ENCODE peak calls at places on chromosomes 3 and 15, in eight cellular contexts. One of them, this sample, is unnamed.

GRCh38 chr3:58048301-58048700 is 40.1 kb downstream of the FLNB start:
- DNase-seq in IMR-90: no peak
- DNase-seq in transverse colon: no peak
- DNase-seq in ovary: no peak
- DNase-seq in heart left ventricle: no peak
- DNase-seq in NB4: no peak
- DNase-seq in endothelial cell of umbilical vein: peak
- DNase-seq in GM12891: no peak
- DNase-seq in this sample: no peak

GRCh38 chr15:51398676-51399075 is 57.2 kb downstream of the GLDN start:
- DNase-seq in GM12891: no peak
- DNase-seq in ovary: no peak
- DNase-seq in transverse colon: no peak
- DNase-seq in NB4: no peak
- DNase-seq in IMR-90: no peak
- DNase-seq in heart left ventricle: no peak
- DNase-seq in endothelial cell of umbilical vein: no peak
- DNase-seq in this sample: no peak

GRCh38 chr3:42709621-42710020 is 7.0 kb upstream of the HHATL start:
- DNase-seq in GM12891: no peak
- DNase-seq in NB4: no peak
- DNase-seq in IMR-90: no peak
- DNase-seq in endothelial cell of umbilical vein: no peak
- DNase-seq in transverse colon: no peak
- DNase-seq in ovary: peak
- DNase-seq in heart left ventricle: peak
- DNase-seq in this sample: no peak

GRCh38 chr15:55277116-55277564 is 12.5 kb downstream of the RAB27A start:
- DNase-seq in ovary: no peak
- DNase-seq in endothelial cell of umbilical vein: no peak
- DNase-seq in transverse colon: peak
- DNase-seq in GM12891: no peak
- DNase-seq in IMR-90: peak
- DNase-seq in heart left ventricle: no peak
- DNase-seq in NB4: peak
- DNase-seq in this sample: no peak

GRCh38 chr15:23039151-23039916 is at the start of gene TUBGCP5:
- DNase-seq in ovary: peak
- DNase-seq in heart left ventricle: peak
- DNase-seq in GM12891: peak
- DNase-seq in NB4: peak
- DNase-seq in transverse colon: peak
- DNase-seq in IMR-90: peak
- DNase-seq in endothelial cell of umbilical vein: peak
- DNase-seq in this sample: peak

GRCh38 chr3:53045107-53045783 is 628 bp downstream of the SFMBT1 start:
- DNase-seq in GM12891: peak
- DNase-seq in transverse colon: peak
- DNase-seq in endothelial cell of umbilical vein: no peak
- DNase-seq in IMR-90: peak
- DNase-seq in ovary: peak
- DNase-seq in NB4: peak
- DNase-seq in heart left ventricle: peak
- DNase-seq in this sample: peak

GRCh38 chr15:31374489-31374888 is 47.9 kb downstream of the KLF13 start:
- DNase-seq in NB4: no peak
- DNase-seq in IMR-90: no peak
- DNase-seq in heart left ventricle: no peak
- DNase-seq in endothelial cell of umbilical vein: no peak
- DNase-seq in ovary: no peak
- DNase-seq in GM12891: no peak
- DNase-seq in transverse colon: peak
- DNase-seq in this sample: no peak

GRCh38 chr3:172447611-172448579 is at the start of gene GHSR:
- DNase-seq in IMR-90: no peak
- DNase-seq in GM12891: peak
- DNase-seq in heart left ventricle: no peak
- DNase-seq in transverse colon: no peak
- DNase-seq in NB4: no peak
- DNase-seq in endothelial cell of umbilical vein: no peak
- DNase-seq in ovary: no peak
- DNase-seq in this sample: no peak

GRCh38 chr3:151197981-151198767 is 4.8 kb downstream of the GPR171 start:
- DNase-seq in ovary: no peak
- DNase-seq in heart left ventricle: no peak
- DNase-seq in GM12891: no peak
- DNase-seq in IMR-90: peak
- DNase-seq in NB4: no peak
- DNase-seq in transverse colon: no peak
- DNase-seq in endothelial cell of umbilical vein: no peak
- DNase-seq in this sample: no peak

GRCh38 chr3:26920579-26920978 is 298.0 kb downstream of the LRRC3B start:
- DNase-seq in endothelial cell of umbilical vein: no peak
- DNase-seq in GM12891: no peak
- DNase-seq in NB4: no peak
- DNase-seq in transverse colon: no peak
- DNase-seq in IMR-90: no peak
- DNase-seq in heart left ventricle: no peak
- DNase-seq in ovary: no peak
- DNase-seq in this sample: no peak

GRCh38 chr15:69539316-69539715 is 86.7 kb downstream of the RPLP1 start:
- DNase-seq in transverse colon: no peak
- DNase-seq in heart left ventricle: no peak
- DNase-seq in NB4: no peak
- DNase-seq in ovary: no peak
- DNase-seq in GM12891: no peak
- DNase-seq in IMR-90: no peak
- DNase-seq in endothelial cell of umbilical vein: no peak
- DNase-seq in this sample: no peak

GRCh38 chr3:133886031-133886722 is 9.5 kb downstream of the RAB6B start:
- DNase-seq in ovary: no peak
- DNase-seq in transverse colon: no peak
- DNase-seq in IMR-90: no peak
- DNase-seq in GM12891: no peak
- DNase-seq in endothelial cell of umbilical vein: no peak
- DNase-seq in heart left ventricle: no peak
- DNase-seq in NB4: no peak
- DNase-seq in this sample: no peak

GRCh38 chr3:24963762-24964625 is 464.1 kb upstream of the RARB start:
- DNase-seq in heart left ventricle: no peak
- DNase-seq in NB4: peak
- DNase-seq in GM12891: no peak
- DNase-seq in endothelial cell of umbilical vein: peak
- DNase-seq in transverse colon: no peak
- DNase-seq in ovary: no peak
- DNase-seq in IMR-90: peak
- DNase-seq in this sample: no peak

GRCh38 chr3:128800241-128801187 is 74.5 kb downstream of the RAB7A start:
- DNase-seq in NB4: no peak
- DNase-seq in heart left ventricle: no peak
- DNase-seq in GM12891: no peak
- DNase-seq in transverse colon: no peak
- DNase-seq in ovary: no peak
- DNase-seq in IMR-90: no peak
- DNase-seq in endothelial cell of umbilical vein: no peak
- DNase-seq in this sample: no peak

GRCh38 chr3:172068977-172069376 is 29.6 kb downstream of the FNDC3B start:
- DNase-seq in NB4: no peak
- DNase-seq in transverse colon: no peak
- DNase-seq in endothelial cell of umbilical vein: no peak
- DNase-seq in GM12891: no peak
- DNase-seq in ovary: no peak
- DNase-seq in heart left ventricle: no peak
- DNase-seq in IMR-90: no peak
- DNase-seq in this sample: no peak

GRCh38 chr15:33161209-33161608 is 33.3 kb downstream of the FMN1 start:
- DNase-seq in ovary: no peak
- DNase-seq in endothelial cell of umbilical vein: no peak
- DNase-seq in NB4: no peak
- DNase-seq in GM12891: no peak
- DNase-seq in transverse colon: no peak
- DNase-seq in heart left ventricle: no peak
- DNase-seq in IMR-90: no peak
- DNase-seq in this sample: no peak

GRCh38 chr3:195692361-195692700 is 28.4 kb upstream of the MUC20 start:
- DNase-seq in IMR-90: no peak
- DNase-seq in transverse colon: no peak
- DNase-seq in ovary: no peak
- DNase-seq in endothelial cell of umbilical vein: no peak
- DNase-seq in NB4: no peak
- DNase-seq in GM12891: no peak
- DNase-seq in heart left ventricle: no peak
- DNase-seq in this sample: no peak
- TF ChIP-seq POLR2A in IMR-90: no peak
- TF ChIP-seq POLR2A in transverse colon: no peak
- TF ChIP-seq POLR2A in ovary: no peak
- TF ChIP-seq POLR2A in endothelial cell of umbilical vein: no peak
- TF ChIP-seq POLR2A in NB4: no peak
- TF ChIP-seq POLR2A in GM12891: no peak
- TF ChIP-seq POLR2A in heart left ventricle: no peak
- TF ChIP-seq POLR2A in this sample: no peak

GRCh38 chr15:74616020-74616939 is 644 bp downstream of the CLK3 start:
- DNase-seq in IMR-90: peak
- DNase-seq in endothelial cell of umbilical vein: peak
- DNase-seq in NB4: peak
- DNase-seq in transverse colon: peak
- DNase-seq in GM12891: peak
- DNase-seq in heart left ventricle: peak
- DNase-seq in ovary: peak
- DNase-seq in this sample: no peak
- TF ChIP-seq POLR2A in IMR-90: no peak
- TF ChIP-seq POLR2A in endothelial cell of umbilical vein: no peak
- TF ChIP-seq POLR2A in NB4: no peak
- TF ChIP-seq POLR2A in transverse colon: peak
- TF ChIP-seq POLR2A in GM12891: no peak
- TF ChIP-seq POLR2A in heart left ventricle: peak
- TF ChIP-seq POLR2A in ovary: no peak
- TF ChIP-seq POLR2A in this sample: no peak

GRCh38 chr3:157129782-157130137 is 30.2 kb downstream of the CCNL1 start:
- DNase-seq in GM12891: no peak
- DNase-seq in heart left ventricle: no peak
- DNase-seq in ovary: no peak
- DNase-seq in transverse colon: peak
- DNase-seq in endothelial cell of umbilical vein: peak
- DNase-seq in IMR-90: no peak
- DNase-seq in NB4: peak
- DNase-seq in this sample: no peak

GRCh38 chr3:157128771-157129671 is 30.9 kb downstream of the CCNL1 start:
- DNase-seq in heart left ventricle: no peak
- DNase-seq in ovary: peak
- DNase-seq in NB4: no peak
- DNase-seq in IMR-90: peak
- DNase-seq in endothelial cell of umbilical vein: peak
- DNase-seq in GM12891: no peak
- DNase-seq in transverse colon: peak
- DNase-seq in this sample: peak

GRCh38 chr3:157127268-157127667 is 32.7 kb downstream of the CCNL1 start:
- DNase-seq in transverse colon: no peak
- DNase-seq in endothelial cell of umbilical vein: no peak
- DNase-seq in ovary: no peak
- DNase-seq in NB4: no peak
- DNase-seq in heart left ventricle: no peak
- DNase-seq in IMR-90: peak
- DNase-seq in GM12891: no peak
- DNase-seq in this sample: no peak

GRCh38 chr3:157126365-157126764 is 33.6 kb downstream of the CCNL1 start:
- DNase-seq in NB4: no peak
- DNase-seq in IMR-90: no peak
- DNase-seq in transverse colon: no peak
- DNase-seq in heart left ventricle: no peak
- DNase-seq in endothelial cell of umbilical vein: no peak
- DNase-seq in GM12891: no peak
- DNase-seq in ovary: no peak
- DNase-seq in this sample: no peak

DNA sequence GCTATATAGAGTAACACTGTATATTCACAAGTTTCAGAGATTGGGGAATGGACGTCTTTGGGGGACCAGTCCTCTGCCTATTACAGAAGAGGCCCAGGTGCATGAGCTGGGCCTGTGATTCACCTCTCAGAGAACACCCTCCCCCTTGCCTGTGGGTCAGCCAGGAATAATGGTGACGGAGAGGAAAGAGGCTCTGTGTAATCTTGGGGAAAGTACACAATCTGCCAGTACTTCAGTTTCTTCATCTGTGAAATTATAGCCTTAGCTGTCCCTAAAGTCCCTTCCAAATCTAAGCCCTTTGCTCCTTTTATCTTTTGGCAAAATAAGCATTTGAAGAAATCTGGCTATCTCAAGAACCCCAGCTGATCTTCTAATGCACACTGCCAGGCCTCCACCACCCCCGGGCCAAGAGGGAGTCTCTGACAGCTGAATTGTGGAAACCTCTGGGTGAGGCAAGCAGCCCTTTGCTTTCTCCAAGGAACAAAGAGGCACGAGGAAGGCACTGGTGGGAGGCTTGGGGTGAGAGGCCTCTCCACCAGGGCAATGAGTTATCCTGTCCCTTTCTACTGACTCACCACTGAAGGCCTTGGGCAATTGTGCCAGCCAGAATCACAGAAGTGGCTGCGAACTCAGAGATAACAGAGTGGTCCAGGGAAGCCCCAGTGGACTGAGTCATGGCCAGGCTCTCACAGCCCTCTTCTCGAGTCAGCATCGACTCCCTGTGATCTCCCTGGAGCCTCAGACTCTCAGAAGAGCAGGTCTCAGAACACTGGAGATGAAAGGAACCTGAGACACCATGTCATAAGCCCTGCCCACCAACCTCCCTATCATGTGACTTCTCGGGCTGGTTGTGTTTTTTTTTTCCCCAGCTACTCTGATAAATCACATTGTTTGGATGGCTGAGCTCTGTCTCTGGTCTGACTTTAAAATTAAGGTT is 31.8 kb downstream of the CCNL1 start:
- DNase-seq in NB4: peak
- DNase-seq in transverse colon: no peak
- DNase-seq in IMR-90: peak
- DNase-seq in ovary: peak
- DNase-seq in endothelial cell of umbilical vein: peak
- DNase-seq in GM12891: no peak
- DNase-seq in heart left ventricle: no peak
- DNase-seq in this sample: peak
- TF ChIP-seq POLR2A in NB4: no peak
- TF ChIP-seq POLR2A in transverse colon: no peak
- TF ChIP-seq POLR2A in IMR-90: peak
- TF ChIP-seq POLR2A in ovary: no peak
- TF ChIP-seq POLR2A in endothelial cell of umbilical vein: no peak
- TF ChIP-seq POLR2A in GM12891: no peak
- TF ChIP-seq POLR2A in heart left ventricle: no peak
- TF ChIP-seq POLR2A in this sample: no peak

DNA sequence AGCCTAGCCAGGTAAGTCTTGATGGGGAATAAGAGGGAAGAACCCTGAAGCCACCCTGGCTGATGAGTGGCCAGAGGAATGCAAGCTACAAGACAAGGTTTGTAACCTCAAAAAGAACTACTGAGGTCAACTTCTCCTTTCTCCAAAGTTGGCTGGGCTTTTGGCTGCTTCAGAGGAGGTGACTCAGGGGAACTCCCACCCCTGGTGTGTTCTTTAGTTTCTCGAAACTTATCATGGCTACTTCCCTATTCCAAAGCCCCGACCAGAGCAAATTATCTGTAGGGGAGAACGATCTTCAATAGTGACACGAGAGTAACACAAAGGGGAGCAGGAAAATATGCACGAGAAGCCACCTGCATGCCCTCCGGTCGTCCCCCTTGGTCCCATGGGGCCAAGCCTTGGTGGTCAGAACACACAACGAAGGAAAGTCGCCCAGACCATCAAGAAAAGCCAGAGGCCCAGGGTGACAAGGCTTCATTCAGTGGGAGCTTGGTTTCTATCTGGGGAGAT is 6.5 kb upstream of the BCL2A1 start:
- DNase-seq in ovary: no peak
- DNase-seq in IMR-90: peak
- DNase-seq in GM12891: no peak
- DNase-seq in transverse colon: peak
- DNase-seq in NB4: peak
- DNase-seq in endothelial cell of umbilical vein: no peak
- DNase-seq in heart left ventricle: no peak
- DNase-seq in this sample: no peak
- TF ChIP-seq POLR2A in ovary: no peak
- TF ChIP-seq POLR2A in IMR-90: no peak
- TF ChIP-seq POLR2A in GM12891: peak
- TF ChIP-seq POLR2A in transverse colon: no peak
- TF ChIP-seq POLR2A in NB4: no peak
- TF ChIP-seq POLR2A in endothelial cell of umbilical vein: no peak
- TF ChIP-seq POLR2A in heart left ventricle: no peak
- TF ChIP-seq POLR2A in this sample: no peak

This sample was measured in A549.